ENCODE peak calls at places on chromosomes 16 and 17, in four cellular contexts. G is A549, D is cardiac muscle cell, U is upper lobe of right lung. Y is an unnamed sample.

GRCh38 chr17:71519285-71519684 is 601.5 kb upstream of the SOX9 start:
- DNase-seq in G (no peak), D (no peak), U (no peak), Y (no peak)

GRCh38 chr16:14602443-14602963 is 27.6 kb downstream of the PARN start:
- DNase-seq in G (no peak), D (no peak), U (no peak), Y (no peak)

GRCh38 chr16:50709061-50709695 is 15.8 kb downstream of the NOD2 start:
- DNase-seq in G (no peak), D (no peak), U (no peak), Y (no peak)

GRCh38 chr16:67967956-67968439 is 439 bp downstream of the SLC12A4 start:
- DNase-seq in G (no peak), D (no peak), U (peak; percentile 79), Y (peak; percentile 22)

GRCh38 chr17:29114141-29114540 is 66.1 kb downstream of the MYO18A start:
- DNase-seq in G (no peak), D (no peak), U (no peak), Y (no peak)

GRCh38 chr16:72162105-72162680 is 9.8 kb downstream of the PMFBP1 start:
- DNase-seq in G (no peak), D (no peak), U (no peak), Y (no peak)

GRCh38 chr16:25157476-25157875 is 45.9 kb downstream of the LCMT1 start:
- DNase-seq in G (no peak), D (no peak), U (no peak), Y (no peak)

GRCh38 chr17:4827399-4827798 is 5.7 kb upstream of the MINK1 start:
- DNase-seq in G (no peak), D (no peak), U (no peak), Y (no peak)

GRCh38 chr17:27206447-27206846 is 87.5 kb upstream of the WSB1 start:
- DNase-seq in G (peak; percentile 22), D (no peak), U (no peak), Y (no peak)

GRCh38 chr16:20683812-20684211 is 13.7 kb downstream of the ACSM1 start:
- DNase-seq in G (no peak), D (no peak), U (no peak), Y (no peak)

GRCh38 chr17:78401246-78401645 is 22.8 kb downstream of the PGS1 start:
- DNase-seq in G (no peak), D (no peak), U (no peak), Y (no peak)

GRCh38 chr17:43543771-43544575 is 2.2 kb downstream of the ETV4 start:
- DNase-seq in G (no peak), D (no peak), U (no peak), Y (no peak)

GRCh38 chr17:68892658-68893057 is 62.5 kb downstream of the ABCA8 start:
- DNase-seq in G (no peak), D (no peak), U (no peak), Y (no peak)

GRCh38 chr17:15112881-15113617 is 152.1 kb downstream of the PMP22 start:
- DNase-seq in G (no peak), D (no peak), U (no peak), Y (no peak)

GRCh38 chr17:59002126-59002525 is 104.6 kb downstream of the TRIM37 start:
- DNase-seq in G (no peak), D (no peak), U (no peak), Y (no peak)

GRCh38 chr17:75590314-75590761 is 2.7 kb downstream of the MYO15B start:
- DNase-seq in G (no peak), D (no peak), U (no peak), Y (no peak)

GRCh38 chr16:89308391-89309333 is 91.2 kb downstream of the ZNF778 start:
- DNase-seq in G (no peak), D (peak; percentile 19), U (no peak), Y (peak; percentile 22)

GRCh38 chr16:379183-379960 is 2.4 kb downstream of the PGAP6 start:
- DNase-seq in G (no peak), D (no peak), U (peak; percentile 93), Y (no peak)

GRCh38 chr17:81295031-81295677 is at the start of gene SLC38A10:
- DNase-seq in G (peak; percentile 87), D (peak; percentile 94), U (peak; percentile 97), Y (peak; percentile 93)

GRCh38 chr16:31179153-31179746 is 689 bp upstream of the FUS start:
- DNase-seq in G (no peak), D (no peak), U (no peak), Y (no peak)

GRCh38 chr16:70737377-70738082 is 51.7 kb upstream of the MTSS2 start:
- DNase-seq in G (no peak), D (peak; percentile 47), U (peak; percentile 83), Y (peak; percentile 51)

GRCh38 chr17:56912105-56912999 is 1.5 kb downstream of the TRIM25 start:
- DNase-seq in G (no peak), D (no peak), U (no peak), Y (no peak)

GRCh38 chr16:12801511-12802042 is 2.1 kb downstream of the CPPED1 start:
- DNase-seq in G (peak; percentile 39), D (no peak), U (no peak), Y (no peak)

GRCh38 chr17:38602862-38603785 is 2.6 kb downstream of the SRCIN1 start:
- DNase-seq in G (no peak), D (no peak), U (no peak), Y (no peak)

GRCh38 chr16:57606847-57607501 is 21.5 kb upstream of the ADGRG1 start:
- DNase-seq in G (no peak), D (no peak), U (no peak), Y (no peak)

GRCh38 chr17:78460176-78460675 is 81.8 kb downstream of the PGS1 start:
- DNase-seq in G (no peak), D (no peak), U (no peak), Y (no peak)

GRCh38 chr16:2205967-2206313 is 686 bp downstream of the MLST8 start:
- DNase-seq in G (no peak), D (no peak), U (no peak), Y (no peak)

GRCh38 chr16:89398924-89399323 is 91.4 kb downstream of the ANKRD11 start:
- DNase-seq in G (no peak), D (no peak), U (no peak), Y (no peak)

GRCh38 chr16:4631444-4631843 is 6.8 kb downstream of the MGRN1 start:
- DNase-seq in G (no peak), D (no peak), U (no peak), Y (no peak)

GRCh38 chr16:9334091-9334490 is 242.6 kb downstream of the HAPSTR1 start:
- DNase-seq in G (no peak), D (no peak), U (no peak), Y (no peak)

GRCh38 chr16:57601801-57602478 is 26.5 kb upstream of the ADGRG1 start:
- DNase-seq in G (no peak), D (no peak), U (no peak), Y (peak; percentile 74)

GRCh38 chr17:77885678-77886386 is 72.7 kb upstream of the TNRC6C start:
- DNase-seq in G (no peak), D (no peak), U (no peak), Y (no peak)

GRCh38 chr16:58948244-58948643 is 214.1 kb upstream of the GOT2 start:
- DNase-seq in G (no peak), D (no peak), U (no peak), Y (no peak)
- H3K4me3 ChIP-seq in G (no peak overlapping the region), D (no peak overlapping the region), U (no peak overlapping the region), Y (no peak overlapping the region)

GRCh38 chr16:85586360-85587145 is 26.6 kb upstream of the GSE1 start:
- DNase-seq in G (no peak), D (no peak), U (no peak), Y (no peak)
- H3K4me1 ChIP-seq in G (no peaks in the 10 kb centered on the region), D (peaks cover 56% of the 10 kb centered on the region), U (peaks cover 16% of the 10 kb centered on the region), Y (no peaks in the 10 kb centered on the region)

DNA sequence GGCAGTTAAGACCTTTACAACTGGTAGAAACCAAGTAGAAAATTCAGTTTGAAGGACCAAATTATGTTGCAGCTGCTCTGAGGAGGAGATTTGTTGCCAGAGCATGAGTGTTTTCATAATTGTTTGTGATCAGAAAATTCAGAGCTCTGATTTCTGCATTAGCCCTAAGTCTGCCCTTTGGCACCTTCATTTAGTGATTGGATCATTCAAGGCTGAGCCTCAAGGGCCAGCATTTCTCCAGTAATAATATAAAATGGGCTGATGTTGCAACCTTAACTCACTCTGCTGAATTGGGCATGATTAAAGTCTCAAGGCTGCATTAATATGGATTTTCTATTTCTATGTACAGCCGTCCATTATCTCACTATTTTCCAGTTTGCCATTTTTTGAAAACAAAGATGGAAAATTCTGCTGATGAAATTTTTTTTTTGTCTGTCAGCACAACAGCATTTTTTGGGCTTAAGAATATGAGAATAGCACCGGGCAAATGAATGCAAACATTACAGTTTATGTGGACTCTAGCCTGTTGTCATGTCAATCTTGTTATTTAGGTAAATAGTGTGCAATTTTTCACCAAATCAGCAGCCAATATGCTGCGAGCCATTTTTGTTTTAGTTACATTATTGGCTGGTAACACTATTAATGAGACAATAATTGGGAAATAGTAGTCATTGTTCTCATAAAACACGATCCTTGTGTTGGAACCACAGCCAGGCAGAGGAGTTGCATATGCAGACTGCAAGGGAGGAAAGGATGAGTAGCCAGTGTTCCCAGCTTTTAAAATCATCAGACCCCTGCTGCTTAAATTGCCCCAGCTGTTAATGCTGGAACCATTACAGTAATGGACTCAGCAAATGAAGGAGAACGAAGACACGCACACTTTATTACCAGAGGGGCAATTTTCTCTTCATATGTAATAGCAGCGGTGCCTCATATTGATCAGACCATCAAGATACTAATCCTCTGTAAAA is 10.4 kb downstream of the FTO start:
- DNase-seq in G (no peak), D (no peak), U (no peak), Y (no peak)
- H3K27ac ChIP-seq in G (no peak overlapping the region), D (no peak overlapping the region), U (no peak overlapping the region), Y (no peak overlapping the region)

DNA sequence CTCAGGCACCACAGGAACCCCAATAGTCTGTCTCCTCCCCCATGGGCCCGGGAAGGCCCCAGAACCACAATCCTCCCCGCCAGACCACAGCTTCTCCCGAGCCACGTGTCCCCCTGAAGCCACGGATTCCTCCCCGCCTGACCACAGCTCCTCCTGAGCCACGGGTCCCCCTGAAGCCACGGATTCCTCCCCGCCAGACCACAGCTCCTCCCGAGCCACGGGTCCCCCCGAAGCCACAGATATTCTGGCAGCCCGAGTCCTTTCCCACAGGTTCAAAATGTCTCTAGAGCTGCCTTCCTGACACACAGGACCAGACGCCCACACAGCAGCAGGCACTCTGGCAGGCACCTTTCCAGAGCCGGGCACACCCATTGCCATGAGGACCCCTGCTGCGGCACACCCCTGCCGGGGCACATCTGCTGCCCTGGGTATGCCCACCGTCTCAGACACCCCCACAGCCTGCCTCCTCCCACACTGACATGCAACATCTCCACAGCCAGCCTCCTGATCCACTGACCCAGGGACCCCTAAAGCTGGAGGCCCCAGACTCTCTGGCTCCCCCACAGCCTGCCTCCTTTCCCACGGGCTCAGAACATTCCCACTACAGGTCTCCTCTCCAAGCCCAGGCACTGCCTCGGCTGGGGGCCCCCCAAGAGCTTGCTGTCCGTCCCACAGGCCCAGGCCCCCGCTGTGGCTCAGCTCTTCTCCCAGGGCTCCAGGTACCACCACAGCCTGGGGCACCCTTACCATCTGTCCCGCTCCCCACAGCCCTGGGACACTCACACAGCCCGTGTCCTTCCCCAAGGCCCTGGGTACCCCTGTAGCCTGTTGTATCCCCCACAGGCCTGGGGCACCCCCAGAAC is 2.2 kb downstream of the KIAA0753 start:
- DNase-seq in G (no peak), D (no peak), U (no peak), Y (peak; percentile 36)
- H3K4me3 ChIP-seq in G (no peak overlapping the region), D (no peak overlapping the region), U (no peak overlapping the region), Y (no peak overlapping the region)

DNA sequence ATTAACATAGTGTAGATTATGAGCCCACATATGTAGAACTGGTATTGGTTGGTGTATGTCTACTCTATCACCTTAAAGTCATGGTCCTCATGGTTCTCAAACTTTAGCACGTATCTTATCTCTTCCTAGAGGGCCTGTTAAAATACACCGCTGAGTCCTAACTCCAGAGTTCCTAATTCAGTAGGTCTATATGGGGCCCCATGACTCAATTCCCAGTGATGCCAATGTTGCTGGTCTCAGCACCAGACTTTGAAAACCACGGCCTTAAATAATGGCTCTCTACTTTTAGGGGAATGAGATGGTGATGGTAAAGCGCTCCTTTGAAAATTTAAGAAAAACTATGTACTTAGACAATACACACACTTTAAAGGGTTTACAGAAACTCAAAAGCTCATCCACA is 36.6 kb downstream of the SMURF2 start:
- DNase-seq in G (no peak), D (no peak), U (no peak), Y (no peak)
- H3K4me1 ChIP-seq in G (peaks cover 21% of the 10 kb centered on the region), D (peaks cover 1% of the 10 kb centered on the region), U (peaks cover 37% of the 10 kb centered on the region), Y (peaks cover 39% of the 10 kb centered on the region)